ENCODE peak calls at places on chromosomes 13 and 19, in eight cellular contexts. E is cardiac fibroblast; R is astrocyte of the spinal cord; K is OCI-LY7; Z is heart right ventricle; X is tibial artery; I is fibroblast of lung; P is naive thymus-derived CD4-positive, alpha-beta T cell. D is an unnamed sample.
A peak's percentile ranks its signal among the peaks of the same experiment; 100 is the strongest.

GRCh38 chr13:19781526-19781925 is 1.2 kb downstream of the PSPC1 start:
- DNase-seq in R (no peak), X (no peak), I (no peak), E (no peak), P (no peak), K (no peak), Z (no peak), D (no peak)

GRCh38 chr19:41031926-41032325 is 40.8 kb downstream of the CYP2B6 start:
- DNase-seq in P (no peak), K (no peak), I (no peak), Z (no peak), E (no peak), X (no peak), R (no peak), D (no peak)

GRCh38 chr19:42229263-42229854 is 9.2 kb downstream of the ZNF526 start:
- DNase-seq in P (no peak), R (no peak), E (no peak), I (no peak), K (no peak), Z (no peak), X (no peak), D (no peak)

GRCh38 chr19:10544242-10544752 is 593 bp downstream of the ATG4D start:
- DNase-seq in E (no peak), K (peak; percentile 37), Z (peak; percentile 28), R (no peak), P (no peak), X (no peak), I (no peak), D (peak; percentile 73)

GRCh38 chr13:50829896-50830295 is 13.6 kb downstream of the DLEU7 start:
- DNase-seq in R (no peak), K (no peak), P (no peak), E (peak; percentile 61), I (no peak), Z (no peak), X (no peak), D (no peak)

GRCh38 chr19:50155520-50156109 is 7.5 kb downstream of the IZUMO2 start:
- DNase-seq in E (no peak), P (no peak), I (no peak), K (no peak), R (no peak), Z (no peak), X (no peak), D (no peak)

GRCh38 chr19:40982594-40983101 is 8.4 kb upstream of the CYP2B6 start:
- DNase-seq in X (no peak), P (no peak), R (no peak), Z (no peak), E (peak; percentile 9), K (no peak), I (peak; percentile 48), D (no peak)

GRCh38 chr19:50803633-50804419 is 13.6 kb downstream of the ACP4 start:
- DNase-seq in X (no peak), Z (no peak), I (no peak), R (no peak), E (peak; percentile 16), K (peak; percentile 67), P (no peak), D (no peak)

GRCh38 chr19:31303262-31303815 is 45.9 kb downstream of the TSHZ3 start:
- DNase-seq in Z (no peak), I (no peak), X (no peak), E (no peak), P (no peak), R (no peak), K (no peak), D (peak; percentile 51)

DNA sequence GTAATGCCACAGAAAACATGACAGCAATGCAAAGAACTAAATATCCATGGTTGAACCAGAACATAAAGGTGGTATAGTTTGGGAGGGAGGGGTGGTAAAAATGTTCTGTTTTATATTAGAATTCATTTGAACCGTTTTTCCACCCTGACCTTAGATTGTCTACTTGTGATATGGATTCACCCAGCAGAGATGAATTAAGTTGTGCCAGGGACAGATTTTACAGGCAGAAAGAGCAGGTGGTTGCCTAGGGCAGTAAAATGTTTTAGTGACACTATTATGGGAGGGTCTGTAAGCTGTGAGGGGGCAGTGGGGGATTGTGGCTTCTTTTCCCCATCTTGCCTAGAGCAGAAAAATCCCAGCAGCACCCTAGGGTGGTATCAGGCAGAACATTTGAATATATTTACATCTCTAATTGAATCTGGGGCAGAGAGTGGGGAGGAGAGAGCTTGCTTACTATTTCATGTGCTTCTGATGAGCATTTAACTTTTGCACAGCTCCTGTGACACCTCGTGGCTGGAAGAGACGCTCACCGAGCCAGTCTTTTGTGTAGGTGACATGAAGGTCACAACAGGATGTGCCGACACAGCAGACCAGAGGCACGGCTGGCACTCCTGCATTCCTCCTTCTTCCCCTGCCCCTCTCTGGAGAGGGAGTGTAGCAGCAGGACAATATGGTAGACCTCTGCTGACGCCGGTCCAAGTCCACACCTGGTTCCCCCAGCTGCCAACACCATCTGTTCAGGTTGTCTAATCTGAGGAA is 452.3 kb downstream of the IRS2 start:
- DNase-seq in P (no peak), E (no peak), R (no peak), K (no peak), I (no peak), Z (peak; percentile 7), X (no peak), D (no peak)
- H3K4me3 ChIP-seq in P (no peak overlapping the region), E (no peak overlapping the region), R (no peak overlapping the region), K (no peak overlapping the region), I (no peak overlapping the region), Z (no peak overlapping the region), X (no peak overlapping the region), D (no peak overlapping the region)

GRCh38 chr19:35117017-35117570 is 1.5 kb downstream of the FXYD3 start:
- DNase-seq in K (no peak), R (no peak), E (no peak), Z (no peak), X (no peak), P (no peak), I (no peak), D (no peak)
- H3K4me3 ChIP-seq in K (no peak overlapping the region), R (no peak overlapping the region), E (no peak overlapping the region), Z (no peak overlapping the region), X (no peak overlapping the region), P (no peak overlapping the region), I (no peak overlapping the region), D (peak overlapping the region; percentile 44)

GRCh38 chr13:113004126-113004525 is 35.1 kb downstream of the MCF2L start:
- DNase-seq in I (no peak), R (no peak), X (no peak), Z (no peak), P (no peak), K (no peak), E (no peak), D (no peak)

GRCh38 chr13:113001251-113002140 is 32.5 kb downstream of the MCF2L start:
- DNase-seq in I (peak; percentile 17), Z (no peak), K (no peak), P (no peak), X (no peak), E (no peak), R (peak; percentile 2), D (peak; percentile 81)

GRCh38 chr13:113002891-113003290 is 33.9 kb downstream of the MCF2L start:
- DNase-seq in X (no peak), R (no peak), Z (no peak), E (no peak), P (no peak), I (no peak), K (no peak), D (no peak)

GRCh38 chr13:113000575-113000974 is 31.6 kb downstream of the MCF2L start:
- DNase-seq in Z (no peak), K (no peak), R (no peak), E (no peak), I (no peak), X (no peak), P (no peak), D (no peak)

DNA sequence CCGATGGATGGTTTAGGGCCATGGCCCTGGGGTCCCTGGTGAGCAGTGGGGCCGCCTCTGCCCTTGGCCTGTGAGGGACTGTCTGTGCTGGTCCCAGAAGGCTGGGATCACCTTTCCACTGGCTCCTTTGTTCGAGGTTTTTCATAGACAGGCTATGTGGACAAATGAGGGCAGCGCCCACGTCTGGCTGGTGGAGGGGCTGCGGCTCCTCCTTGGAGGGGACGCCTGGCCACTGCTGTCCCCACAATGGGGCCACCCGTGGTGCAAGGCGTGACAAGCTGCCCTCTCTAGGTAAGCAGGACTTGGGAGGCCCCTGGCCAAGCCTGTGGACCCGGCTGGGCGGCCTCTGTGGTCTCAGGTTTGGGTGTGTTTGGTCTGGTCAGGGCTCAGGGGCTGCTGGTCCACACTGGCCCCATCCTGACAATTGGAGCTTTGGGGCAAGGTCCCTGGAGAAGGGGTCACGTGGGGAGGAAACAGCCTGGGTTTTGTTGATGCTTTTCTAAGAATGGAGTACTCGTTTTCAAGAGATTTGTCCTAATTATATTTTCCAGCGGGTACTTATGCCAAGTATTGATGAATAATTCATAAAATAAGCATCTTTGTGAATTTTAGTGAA is 33.3 kb downstream of the MCF2L start:
- DNase-seq in X (no peak), I (no peak), E (no peak), K (no peak), P (no peak), Z (no peak), R (no peak), D (no peak)
- H3K4me3 ChIP-seq in X (no peak overlapping the region), I (no peak overlapping the region), E (no peak overlapping the region), K (no peak overlapping the region), P (no peak overlapping the region), Z (peak overlapping the region; percentile 48), R (no peak overlapping the region), D (peak overlapping the region; percentile 28)

DNA sequence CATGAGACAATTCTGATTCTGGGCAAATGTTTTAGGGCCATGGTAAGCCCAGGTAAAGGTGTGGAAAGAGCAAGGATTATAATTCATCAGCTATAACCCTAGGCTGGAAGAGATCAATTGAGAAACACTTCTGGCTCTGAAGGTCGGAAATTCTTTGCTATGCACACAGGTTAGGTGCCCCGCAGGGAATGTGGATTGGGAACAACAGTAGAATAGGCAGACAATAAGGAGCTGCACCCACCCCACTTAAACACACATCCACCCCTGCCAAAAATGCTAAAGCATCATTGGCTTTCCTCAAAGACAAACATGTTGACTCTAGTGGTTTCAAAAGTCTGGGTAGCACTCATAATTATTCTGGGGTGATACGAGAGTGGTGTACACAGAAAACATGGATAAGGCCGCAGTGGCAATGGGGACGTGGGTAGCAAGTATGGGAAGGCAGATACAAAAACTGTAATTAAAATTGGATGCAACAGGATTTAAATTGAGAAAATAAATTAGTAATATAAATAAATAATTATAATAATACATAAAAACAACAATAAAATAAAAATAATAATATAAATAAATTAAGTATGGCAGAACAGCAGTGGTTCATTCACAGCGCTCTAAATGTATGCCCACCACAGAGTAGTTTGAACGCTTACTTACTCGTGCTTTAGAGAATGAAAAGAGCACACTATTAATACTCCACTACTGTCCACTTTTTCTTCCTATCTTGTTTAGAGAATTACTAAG is 8.5 kb downstream of the EFNB2 start:
- DNase-seq in R (no peak), Z (no peak), I (no peak), P (no peak), K (no peak), E (no peak), X (no peak), D (no peak)
- H3K4me3 ChIP-seq in R (no peak overlapping the region), Z (peak overlapping the region; percentile 15), I (no peak overlapping the region), P (no peak overlapping the region), K (no peak overlapping the region), E (no peak overlapping the region), X (no peak overlapping the region), D (no peak overlapping the region)

GRCh38 chr19:47176627-47177090 is 46.0 kb downstream of the SAE1 start:
- DNase-seq in X (no peak), E (peak; percentile 96), I (peak; percentile 96), Z (peak; percentile 16), R (peak; percentile 96), K (no peak), P (peak; percentile 82), D (no peak)
- H3K4me3 ChIP-seq in X (no peak overlapping the region), E (no peak overlapping the region), I (no peak overlapping the region), Z (no peak overlapping the region), R (no peak overlapping the region), K (no peak overlapping the region), P (peak overlapping the region; percentile 28), D (no peak overlapping the region)